ENCODE peak calls at places on chromosomes 2 and 18, in eight cellular contexts. W is Calu3, Z is glutamatergic neuron, R is fibroblast of mammary gland, V is GM13976, T is kidney, Y is foreskin keratinocyte, S is astrocyte. U is an unnamed sample.

GRCh38 chr2:152433289-152433688 is 98.3 kb downstream of the FMNL2 start:
- DNase-seq in W (no peak), Z (no peak), R (no peak), V (no peak), T (no peak), Y (no peak), S (no peak), U (no peak)

GRCh38 chr18:40995529-40995928 is 959.5 kb upstream of the PIK3C3 start:
- DNase-seq in W (no peak), Z (no peak), R (no peak), V (no peak), T (no peak), Y (no peak), S (peak; percentile 1), U (no peak)

GRCh38 chr2:27799646-27800010 is 28.1 kb downstream of the MRPL33 start:
- DNase-seq in W (peak; percentile 41), Z (no peak), R (no peak), V (no peak), T (no peak), Y (no peak), S (no peak), U (no peak)

GRCh38 chr18:9017170-9017899 is 85.2 kb upstream of the NDUFV2 start:
- DNase-seq in W (peak; percentile 80), Z (peak; percentile 55), R (peak; percentile 96), V (peak; percentile 83), T (no peak), Y (peak; percentile 76), S (peak; percentile 92), U (peak; percentile 76)

GRCh38 chr2:161681043-161681442 is 56.8 kb downstream of the SLC4A10 start:
- DNase-seq in W (no peak), Z (no peak), R (peak; percentile 74), V (no peak), T (no peak), Y (peak; percentile 52), S (peak; percentile 74), U (no peak)

GRCh38 chr2:30691948-30692828 is 115.1 kb downstream of the CAPN13 start:
- DNase-seq in W (no peak), Z (no peak), R (peak; percentile 38), V (peak; percentile 48), T (no peak), Y (no peak), S (no peak), U (no peak)

GRCh38 chr2:81876628-81877027 is 1572.1 kb upstream of the LRRTM1 start:
- DNase-seq in W (no peak), Z (no peak), R (no peak), V (no peak), T (no peak), Y (no peak), S (no peak), U (no peak)

GRCh38 chr2:15177103-15177502 is 384.0 kb downstream of the NBAS start:
- DNase-seq in W (no peak), Z (no peak), R (peak; percentile 46), V (peak; percentile 46), T (no peak), Y (peak; percentile 50), S (peak; percentile 92), U (no peak)

GRCh38 chr2:9311488-9311887 is 104.9 kb downstream of the ASAP2 start:
- DNase-seq in W (no peak), Z (no peak), R (peak; percentile 90), V (no peak), T (peak; percentile 81), Y (peak; percentile 72), S (peak; percentile 92), U (no peak)

GRCh38 chr18:49059028-49059670 is 108.4 kb upstream of the SMAD7 start:
- DNase-seq in W (no peak), Z (no peak), R (peak; percentile 19), V (no peak), T (no peak), Y (no peak), S (no peak), U (no peak)
- TF ChIP-seq CTCF in W (no peak), Z (no peak), R (peak; percentile 26), V (no peak), T (no peak), Y (peak; percentile 32), S (no peak), U (no peak)

GRCh38 chr18:23337599-23338444 is 115.3 kb upstream of the RIOK3 start:
- DNase-seq in W (no peak), Z (no peak), R (peak; percentile 36), V (no peak), T (no peak), Y (no peak), S (peak; percentile 69), U (no peak)
- TF ChIP-seq CTCF in W (no peak), Z (no peak), R (no peak), V (no peak), T (no peak), Y (peak; percentile 21), S (no peak), U (no peak)

GRCh38 chr2:55581875-55582547 is 35.4 kb downstream of the PPP4R3B start:
- DNase-seq in W (no peak), Z (no peak), R (peak; percentile 63), V (no peak), T (no peak), Y (no peak), S (peak; percentile 12), U (no peak)

GRCh38 chr2:55585451-55586079 is 31.9 kb downstream of the PPP4R3B start:
- DNase-seq in W (no peak), Z (no peak), R (peak; percentile 80), V (no peak), T (no peak), Y (peak; percentile 31), S (peak; percentile 62), U (no peak)

GRCh38 chr2:55581435-55581834 is 36.0 kb downstream of the PPP4R3B start:
- DNase-seq in W (no peak), Z (no peak), R (peak; percentile 36), V (no peak), T (no peak), Y (no peak), S (no peak), U (no peak)
- TF ChIP-seq CTCF in W (no peak), Z (peak; percentile 45), R (peak; percentile 35), V (no peak), T (no peak), Y (peak; percentile 51), S (peak; percentile 16), U (no peak)

GRCh38 chr2:232021881-232022280 is 60.4 kb downstream of the DIS3L2 start:
- DNase-seq in W (no peak), Z (no peak), R (no peak), V (no peak), T (no peak), Y (no peak), S (no peak), U (no peak)

GRCh38 chr2:232023426-232023825 is 61.9 kb downstream of the DIS3L2 start:
- DNase-seq in W (no peak), Z (no peak), R (no peak), V (no peak), T (no peak), Y (no peak), S (no peak), U (no peak)

GRCh38 chr2:232024457-232024856 is 62.9 kb downstream of the DIS3L2 start:
- DNase-seq in W (no peak), Z (no peak), R (no peak), V (no peak), T (no peak), Y (no peak), S (no peak), U (no peak)

GRCh38 chr2:232026941-232027340 is 65.4 kb downstream of the DIS3L2 start:
- DNase-seq in W (no peak), Z (no peak), R (no peak), V (peak; percentile 45), T (no peak), Y (no peak), S (no peak), U (no peak)

GRCh38 chr2:232022733-232023132 is 61.2 kb downstream of the DIS3L2 start:
- DNase-seq in W (no peak), Z (no peak), R (no peak), V (no peak), T (no peak), Y (no peak), S (no peak), U (peak; percentile 41)
- TF ChIP-seq CTCF in W (no peak), Z (no peak), R (no peak), V (no peak), T (no peak), Y (no peak), S (no peak), U (no peak)

GRCh38 chr2:104872866-104873688 is 19.2 kb downstream of the POU3F3 start:
- DNase-seq in W (peak; percentile 69), Z (peak; percentile 71), R (peak; percentile 72), V (peak; percentile 85), T (peak; percentile 92), Y (no peak), S (peak; percentile 71), U (peak; percentile 57)
- TF ChIP-seq CTCF in W (peak; percentile 65), Z (no peak), R (peak; percentile 62), V (peak; percentile 49), T (peak; percentile 61), Y (peak; percentile 69), S (peak; percentile 68), U (peak; percentile 33)

U was measured in mucosa of descending colon.